ENCODE peak calls at places on chromosomes 16 and 17, in eight cellular contexts. F is osteocyte; E is naive thymus-derived CD8-positive, alpha-beta T cell; A is activated CD4-positive, alpha-beta T cell treated with anti-CD3 and anti-CD28 coated beads, Interleukin-2, amount 50 U/mL, for 1 hour; M is AG04449; W is osteoblast; H is AG20443; U is activated CD8-positive, alpha-beta memory T cell treated with anti-CD3 and anti-CD28 coated beads for 4 hours. O is an unnamed sample.

GRCh38 chr17:82876602-82877391 is 37.0 kb upstream of the ZNF750 start:
- DNase-seq in F (no peak), E (no peak), A (no peak), M (no peak), W (peak; percentile 100), H (peak; percentile 95), U (no peak), O (no peak)

GRCh38 chr17:29710891-29711418 is 88.2 kb upstream of the CORO6 start:
- DNase-seq in F (no peak), E (no peak), A (no peak), M (no peak), W (peak; percentile 56), H (peak; percentile 81), U (no peak), O (no peak)

GRCh38 chr16:2749936-2750335 is 2.5 kb upstream of the SRRM2 start:
- DNase-seq in F (no peak), E (no peak), A (no peak), M (no peak), W (peak; percentile 44), H (no peak), U (no peak), O (no peak)

GRCh38 chr17:60439501-60439900 is 17.2 kb downstream of the CHCT1 start:
- DNase-seq in F (no peak), E (no peak), A (no peak), M (no peak), W (peak; percentile 59), H (peak; percentile 38), U (no peak), O (no peak)

GRCh38 chr17:951388-952132 is 28.0 kb downstream of the NXN start:
- DNase-seq in F (peak; percentile 89), E (no peak), A (no peak), M (no peak), W (peak; percentile 99), H (peak; percentile 94), U (no peak), O (no peak)

GRCh38 chr17:38921756-38922411 is 3.5 kb upstream of the LASP1NB start:
- DNase-seq in F (peak; percentile 78), E (no peak), A (no peak), M (no peak), W (no peak), H (no peak), U (no peak), O (no peak)

GRCh38 chr17:72381597-72382397 is 261.0 kb downstream of the SOX9 start:
- DNase-seq in F (no peak), E (no peak), A (no peak), M (no peak), W (peak; percentile 77), H (no peak), U (no peak), O (no peak)

GRCh38 chr17:17056167-17056562 is 13.9 kb downstream of the MPRIP start:
- DNase-seq in F (no peak), E (no peak), A (no peak), M (no peak), W (peak; percentile 95), H (peak; percentile 84), U (no peak), O (no peak)

GRCh38 chr17:75844530-75845057 is 390 bp upstream of the UNC13D start:
- DNase-seq in F (peak; percentile 84), E (no peak), A (no peak), M (no peak), W (peak; percentile 89), H (no peak), U (no peak), O (no peak)

GRCh38 chr17:17237026-17237799 is at the start of gene FLCN:
- DNase-seq in F (peak; percentile 95), E (peak; percentile 87), A (peak; percentile 87), M (peak; percentile 36), W (peak; percentile 96), H (peak; percentile 95), U (peak; percentile 84), O (peak; percentile 80)

GRCh38 chr17:81322271-81323082 is 27.4 kb upstream of the SLC38A10 start:
- DNase-seq in F (no peak), E (no peak), A (peak; percentile 38), M (no peak), W (peak; percentile 98), H (peak; percentile 76), U (no peak), O (no peak)

GRCh38 chr16:28218109-28218508 is 6.3 kb upstream of the XPO6 start:
- DNase-seq in F (no peak), E (peak; percentile 12), A (peak; percentile 57), M (no peak), W (peak; percentile 76), H (peak; percentile 72), U (peak; percentile 55), O (peak; percentile 69)

GRCh38 chr16:85202631-85203461 is 90.6 kb upstream of the CIBAR2 start:
- DNase-seq in F (peak; percentile 91), E (no peak), A (no peak), M (no peak), W (peak; percentile 93), H (peak; percentile 92), U (no peak), O (no peak)

GRCh38 chr17:55825213-55825612 is 74.4 kb downstream of the PCTP start:
- DNase-seq in F (no peak), E (no peak), A (no peak), M (no peak), W (no peak), H (no peak), U (no peak), O (no peak)

GRCh38 chr17:76683011-76683755 is 27.6 kb downstream of the MXRA7 start:
- DNase-seq in F (no peak), E (no peak), A (no peak), M (no peak), W (no peak), H (no peak), U (no peak), O (no peak)

GRCh38 chr17:49829026-49829425 is 18.8 kb downstream of the TAC4 start:
- DNase-seq in F (no peak), E (no peak), A (no peak), M (no peak), W (no peak), H (no peak), U (no peak), O (no peak)

GRCh38 chr16:23866628-23867027 is 30.8 kb downstream of the PRKCB start:
- DNase-seq in F (no peak), E (no peak), A (no peak), M (no peak), W (no peak), H (no peak), U (no peak), O (no peak)

GRCh38 chr17:77216435-77216980 is 75.7 kb downstream of the SEC14L1 start:
- DNase-seq in F (no peak), E (no peak), A (no peak), M (no peak), W (peak; percentile 64), H (no peak), U (no peak), O (no peak)

GRCh38 chr16:1082952-1083675 is 10.6 kb downstream of the SSTR5 start:
- DNase-seq in F (no peak), E (no peak), A (no peak), M (no peak), W (no peak), H (no peak), U (no peak), O (no peak)

GRCh38 chr17:14926526-14927122 is 338.5 kb downstream of the PMP22 start:
- DNase-seq in F (peak; percentile 85), E (peak; percentile 29), A (peak; percentile 41), M (no peak), W (peak; percentile 14), H (peak; percentile 69), U (peak; percentile 23), O (peak; percentile 41)

GRCh38 chr17:67272312-67273050 is 27.5 kb upstream of the HELZ start:
- DNase-seq in F (no peak), E (no peak), A (no peak), M (no peak), W (peak; percentile 47), H (no peak), U (no peak), O (no peak)

GRCh38 chr17:39928868-39929651 is 1.5 kb downstream of the LRRC3C start:
- DNase-seq in F (no peak), E (no peak), A (no peak), M (peak; percentile 91), W (peak; percentile 96), H (peak; percentile 74), U (no peak), O (no peak)

GRCh38 chr16:22898874-22899348 is 84.9 kb downstream of the HS3ST2 start:
- DNase-seq in F (peak; percentile 88), E (peak; percentile 7), A (peak; percentile 28), M (no peak), W (peak; percentile 32), H (peak; percentile 37), U (peak; percentile 8), O (peak; percentile 26)

GRCh38 chr17:36940313-36941264 is 3.3 kb downstream of the LHX1 start:
- DNase-seq in F (no peak), E (no peak), A (no peak), M (no peak), W (peak; percentile 90), H (no peak), U (no peak), O (no peak)

GRCh38 chr17:48543854-48544355 is 1.0 kb downstream of the HOXB2 start:
- DNase-seq in F (no peak), E (no peak), A (no peak), M (no peak), W (peak; percentile 77), H (no peak), U (no peak), O (no peak)

GRCh38 chr16:51359141-51359960 is 208.3 kb upstream of the SALL1 start:
- DNase-seq in F (no peak), E (no peak), A (no peak), M (no peak), W (no peak), H (peak; percentile 15), U (no peak), O (no peak)

O was measured in T-cell.